ENCODE peak calls at places on chromosomes 13 and 19, in ten cellular contexts. O, F, R, T, Z, W, K, G, S and C are unnamed samples.

GRCh38 chr19:3775374-3775711 is 3.3 kb upstream of the RAX2 start:
- DNase-seq in O (no peak), F (no peak), R (no peak), T (no peak), Z (no peak), W (no peak), K (no peak), G (no peak), S (no peak), C (no peak)

GRCh38 chr13:41053384-41053826 is 7.9 kb upstream of the WBP4 start:
- DNase-seq in O (peak), F (no peak), R (no peak), T (peak), Z (no peak), W (no peak), K (peak), G (peak), S (no peak), C (no peak)

GRCh38 chr19:35077411-35078223 is 36.1 kb downstream of the HPN start:
- DNase-seq in O (no peak), F (no peak), R (no peak), T (no peak), Z (no peak), W (no peak), K (no peak), G (no peak), S (no peak), C (no peak)

GRCh38 chr13:105990256-105990958 is 545.1 kb downstream of the EFNB2 start:
- DNase-seq in O (no peak), F (no peak), R (no peak), T (no peak), Z (no peak), W (no peak), K (peak), G (no peak), S (no peak), C (no peak)

GRCh38 chr13:26983533-26984315 is 187.9 kb downstream of the USP12 start:
- DNase-seq in O (no peak), F (no peak), R (no peak), T (no peak), Z (no peak), W (no peak), K (no peak), G (no peak), S (no peak), C (no peak)

GRCh38 chr13:110340812-110341444 is 33.8 kb downstream of the COL4A2 start:
- DNase-seq in O (no peak), F (peak), R (peak), T (peak), Z (peak), W (no peak), K (peak), G (no peak), S (peak), C (peak)

GRCh38 chr13:99969934-99970760 is 1.4 kb downstream of the ZIC5 start:
- DNase-seq in O (no peak), F (peak), R (no peak), T (no peak), Z (no peak), W (peak), K (no peak), G (no peak), S (no peak), C (no peak)

GRCh38 chr19:38452430-38453366 is 19.2 kb downstream of the RYR1 start:
- DNase-seq in O (no peak), F (no peak), R (no peak), T (no peak), Z (no peak), W (peak), K (no peak), G (no peak), S (no peak), C (no peak)

GRCh38 chr13:111040821-111041220 is 74.3 kb upstream of the ARHGEF7 start:
- DNase-seq in O (no peak), F (no peak), R (no peak), T (no peak), Z (no peak), W (no peak), K (no peak), G (no peak), S (no peak), C (no peak)

GRCh38 chr13:76903544-76904162 is 17.4 kb upstream of the KCTD12 start:
- DNase-seq in O (no peak), F (no peak), R (peak), T (peak), Z (peak), W (peak), K (peak), G (peak), S (peak), C (peak)

GRCh38 chr19:5141926-5142724 is 173.2 kb downstream of the KDM4B start:
- DNase-seq in O (no peak), F (peak), R (no peak), T (no peak), Z (no peak), W (no peak), K (no peak), G (no peak), S (peak), C (no peak)

GRCh38 chr19:50383307-50383851 is 768 bp upstream of the POLD1 start:
- DNase-seq in O (no peak), F (no peak), R (no peak), T (no peak), Z (peak), W (peak), K (no peak), G (no peak), S (no peak), C (no peak)

GRCh38 chr19:44883962-44884361 is 7.1 kb upstream of the TOMM40 start:
- DNase-seq in O (no peak), F (no peak), R (no peak), T (no peak), Z (no peak), W (no peak), K (peak), G (no peak), S (no peak), C (no peak)

GRCh38 chr19:17775245-17775927 is 19.6 kb upstream of the B3GNT3 start:
- DNase-seq in O (no peak), F (no peak), R (no peak), T (peak), Z (no peak), W (peak), K (peak), G (no peak), S (no peak), C (peak)

GRCh38 chr13:39484506-39485313 is 118.3 kb downstream of the LHFPL6 start:
- DNase-seq in O (peak), F (no peak), R (no peak), T (peak), Z (no peak), W (no peak), K (peak), G (no peak), S (no peak), C (no peak)

GRCh38 chr19:50660083-50660366 is 10.8 kb downstream of the C19orf81 start:
- DNase-seq in O (no peak), F (no peak), R (no peak), T (no peak), Z (no peak), W (no peak), K (no peak), G (no peak), S (no peak), C (no peak)

GRCh38 chr13:111893607-111894443 is 173.1 kb upstream of the SOX1 start:
- DNase-seq in O (no peak), F (no peak), R (no peak), T (no peak), Z (no peak), W (peak), K (no peak), G (no peak), S (no peak), C (no peak)

GRCh38 chr13:63455938-63456337 is 2040.3 kb upstream of the PCDH20 start:
- DNase-seq in O (no peak), F (no peak), R (no peak), T (no peak), Z (no peak), W (no peak), K (no peak), G (no peak), S (no peak), C (no peak)
- TF ChIP-seq CTCF in O (peak), F (peak), R (no peak), T (peak), Z (no peak), W (peak), K (peak), G (no peak), S (no peak), C (no peak)

GRCh38 chr19:46787040-46787330 is 1.4 kb downstream of the SLC1A5 start:
- DNase-seq in O (no peak), F (no peak), R (no peak), T (no peak), Z (no peak), W (no peak), K (no peak), G (no peak), S (no peak), C (no peak)

GRCh38 chr19:46788968-46789338 is 559 bp upstream of the SLC1A5 start:
- DNase-seq in O (no peak), F (no peak), R (no peak), T (no peak), Z (no peak), W (no peak), K (no peak), G (no peak), S (no peak), C (no peak)

GRCh38 chr19:46789371-46789770 is 977 bp upstream of the SLC1A5 start:
- DNase-seq in O (no peak), F (no peak), R (no peak), T (no peak), Z (no peak), W (no peak), K (no peak), G (no peak), S (no peak), C (no peak)

GRCh38 chr19:46787331-46788100 is 878 bp downstream of the SLC1A5 start:
- DNase-seq in O (no peak), F (peak), R (peak), T (peak), Z (peak), W (peak), K (peak), G (peak), S (peak), C (peak)

DNA sequence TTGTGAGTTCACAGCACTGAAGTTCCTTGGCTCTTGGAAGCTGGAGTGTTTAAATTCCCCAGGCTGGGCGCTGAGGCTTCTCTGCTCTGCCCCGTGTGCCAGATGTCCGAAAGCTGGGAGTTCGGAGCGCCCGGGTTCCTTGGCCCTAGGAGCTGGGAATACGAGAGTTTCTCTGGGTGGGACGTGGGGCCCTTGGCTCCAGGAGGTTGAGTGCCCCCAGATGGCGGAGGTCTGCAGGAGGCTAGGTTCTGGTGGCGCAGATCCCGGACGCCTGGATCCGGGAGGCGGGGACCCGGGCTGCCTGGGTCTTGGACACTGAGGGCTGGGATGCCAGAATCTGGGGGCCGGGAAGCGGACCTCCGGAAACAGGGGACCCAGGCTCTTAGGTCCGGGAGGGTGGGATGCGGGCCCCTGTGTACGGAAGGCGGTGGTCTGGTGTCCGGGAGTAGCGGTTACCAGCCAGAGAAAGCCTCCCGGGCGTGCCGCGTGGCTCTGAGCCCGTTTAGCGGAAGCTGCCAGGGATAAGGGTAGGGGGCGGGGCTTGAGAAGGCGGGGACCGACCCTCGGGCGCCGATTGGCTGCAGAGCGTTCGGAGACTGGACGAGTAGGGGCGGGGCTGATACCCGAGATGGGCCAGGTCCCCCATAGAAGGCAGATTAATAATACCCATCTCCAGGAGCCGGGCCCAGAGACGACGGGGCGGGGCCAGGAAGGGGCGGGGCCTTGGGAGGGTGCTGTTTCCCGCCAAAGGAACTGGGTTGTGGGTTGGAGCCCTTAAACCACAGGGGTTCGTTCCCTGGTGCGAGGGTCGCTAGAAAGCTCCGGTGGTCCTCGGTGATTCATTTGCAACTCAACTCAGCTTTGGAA is at the start of gene SLC1A5:
- DNase-seq in O (peak), F (peak), R (peak), T (peak), Z (peak), W (peak), K (peak), G (peak), S (peak), C (peak)
- TF ChIP-seq CTCF in O (peak), F (no peak), R (no peak), T (no peak), Z (no peak), W (no peak), K (no peak), G (no peak), S (no peak), C (no peak)

GRCh38 chr19:29694669-29695627 is 20.1 kb downstream of the C19orf12 start:
- DNase-seq in O (peak), F (peak), R (peak), T (peak), Z (peak), W (peak), K (peak), G (peak), S (peak), C (peak)
- TF ChIP-seq CTCF in O (peak), F (peak), R (peak), T (peak), Z (peak), W (peak), K (peak), G (peak), S (peak), C (peak)

GRCh38 chr19:1285737-1286360 is at the start of gene EFNA2:
- DNase-seq in O (no peak), F (no peak), R (no peak), T (no peak), Z (no peak), W (no peak), K (no peak), G (no peak), S (no peak), C (no peak)
- TF ChIP-seq CTCF in O (no peak), F (no peak), R (no peak), T (no peak), Z (no peak), W (no peak), K (no peak), G (peak), S (no peak), C (no peak)

DNA sequence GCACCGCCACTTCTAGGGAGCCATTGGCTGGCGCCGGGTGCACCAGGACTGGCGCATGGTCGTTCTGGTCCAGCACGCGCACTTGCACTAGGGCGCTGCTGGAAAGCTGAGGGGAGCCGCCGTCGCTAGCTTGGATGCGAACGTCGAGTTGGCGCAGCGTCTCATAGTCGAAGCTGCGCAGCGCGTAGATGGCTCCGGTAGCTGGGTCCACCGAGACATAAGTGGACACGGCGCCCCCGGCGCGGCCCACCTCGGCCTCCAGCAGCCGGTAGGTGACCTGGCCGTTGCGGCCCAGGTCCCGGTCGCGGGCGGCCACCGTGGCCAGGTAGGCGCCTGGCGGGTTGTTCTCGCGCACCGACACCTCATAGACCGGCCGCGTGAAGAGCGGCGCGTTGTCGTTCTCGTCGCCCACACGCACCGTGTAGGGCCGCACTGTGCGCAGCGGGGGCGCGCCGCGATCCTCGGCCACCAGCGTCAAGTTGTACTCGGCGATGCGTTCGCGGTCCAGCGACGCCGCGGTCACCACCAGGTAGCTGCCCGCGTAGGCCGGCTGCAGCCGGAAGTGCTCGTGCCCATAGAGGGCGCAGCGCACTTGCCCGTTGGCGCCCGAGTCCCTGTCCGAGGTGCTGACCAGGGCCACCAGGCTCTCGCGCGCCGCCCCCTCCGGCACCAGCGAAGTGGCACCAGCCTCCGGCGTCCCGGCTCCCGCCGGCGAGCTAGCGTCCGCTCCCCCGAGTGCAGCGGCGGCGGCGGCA is 1.7 kb downstream of the PCDH8 start:
- DNase-seq in O (no peak), F (peak), R (no peak), T (no peak), Z (no peak), W (peak), K (peak), G (peak), S (peak), C (peak)
- TF ChIP-seq CTCF in O (no peak), F (no peak), R (peak), T (no peak), Z (peak), W (peak), K (peak), G (no peak), S (peak), C (no peak)

GRCh38 chr13:108121406-108121805 is 93.9 kb downstream of the LIG4 start:
- DNase-seq in O (no peak), F (no peak), R (no peak), T (no peak), Z (no peak), W (no peak), K (no peak), G (no peak), S (no peak), C (no peak)
- TF ChIP-seq CTCF in O (no peak), F (peak), R (no peak), T (no peak), Z (no peak), W (no peak), K (no peak), G (no peak), S (no peak), C (no peak)

GRCh38 chr13:36848228-36848982 is 29.4 kb downstream of the RFXAP start:
- DNase-seq in O (no peak), F (no peak), R (no peak), T (no peak), Z (no peak), W (peak), K (no peak), G (peak), S (no peak), C (no peak)
- TF ChIP-seq CTCF in O (peak), F (no peak), R (no peak), T (peak), Z (no peak), W (no peak), K (peak), G (peak), S (peak), C (no peak)